ENCODE peak calls at places on chromosomes 5 and 9, in six cellular contexts. T, U, N, X, E and A are unnamed samples.

GRCh38 chr9:127049044-127049443 is 73.4 kb downstream of the ANGPTL2 start:
- DNase-seq in T (peak), U (peak), N (peak), X (peak), E (peak), A (peak)

GRCh38 chr9:130327781-130328348 is 62.3 kb downstream of the HMCN2 start:
- DNase-seq in T (peak), U (peak), N (no peak), X (no peak), E (no peak), A (no peak)

GRCh38 chr9:69760278-69760610 is 433 bp upstream of the PTAR1 start:
- DNase-seq in T (no peak), U (no peak), N (no peak), X (no peak), E (no peak), A (no peak)

GRCh38 chr9:92501671-92502393 is 19.5 kb upstream of the ASPN start:
- DNase-seq in T (peak), U (peak), N (peak), X (peak), E (peak), A (peak)

GRCh38 chr5:31909073-31909472 is 265.0 kb downstream of the GOLPH3 start:
- DNase-seq in T (no peak), U (no peak), N (no peak), X (no peak), E (no peak), A (no peak)

GRCh38 chr5:172411423-172412111 is 42.8 kb downstream of the SH3PXD2B start:
- DNase-seq in T (peak), U (peak), N (no peak), X (no peak), E (no peak), A (no peak)

GRCh38 chr5:69024241-69024651 is 69.6 kb upstream of the SLC30A5 start:
- DNase-seq in T (peak), U (peak), N (no peak), X (no peak), E (no peak), A (peak)

GRCh38 chr9:98775831-98776441 is 20.4 kb downstream of the ANKS6 start:
- DNase-seq in T (peak), U (peak), N (no peak), X (peak), E (peak), A (peak)

GRCh38 chr5:127006711-127007110 is 23.6 kb downstream of the MARCHF3 start:
- DNase-seq in T (peak), U (peak), N (no peak), X (no peak), E (no peak), A (no peak)

GRCh38 chr5:66710557-66710956 is 114.4 kb downstream of the MAST4 start:
- DNase-seq in T (peak), U (peak), N (no peak), X (no peak), E (no peak), A (no peak)

GRCh38 chr5:76326559-76327351 is 76.3 kb upstream of the IQGAP2 start:
- DNase-seq in T (no peak), U (no peak), N (no peak), X (no peak), E (no peak), A (peak)

GRCh38 chr5:169631360-169631759 is 5.7 kb upstream of the DOCK2 start:
- DNase-seq in T (peak), U (peak), N (no peak), X (no peak), E (no peak), A (no peak)

GRCh38 chr9:118609355-118610044 is 759.7 kb downstream of the BRINP1 start:
- DNase-seq in T (peak), U (no peak), N (no peak), X (no peak), E (no peak), A (no peak)

GRCh38 chr5:54390015-54390414 is 65.5 kb upstream of the HSPB3 start:
- DNase-seq in T (peak), U (peak), N (no peak), X (no peak), E (peak), A (no peak)

GRCh38 chr9:129574911-129575574 is 45.9 kb downstream of the C9orf50 start:
- DNase-seq in T (no peak), U (peak), N (no peak), X (no peak), E (no peak), A (no peak)

GRCh38 chr5:61182449-61182848 is 20.2 kb upstream of the SMIM15 start:
- DNase-seq in T (peak), U (peak), N (no peak), X (no peak), E (no peak), A (no peak)

GRCh38 chr5:181261320-181262085 is 560 bp upstream of the TRIM52 start:
- DNase-seq in T (peak), U (peak), N (peak), X (peak), E (no peak), A (peak)

GRCh38 chr5:150461231-150461630 is 11.7 kb upstream of the RPS14 start:
- DNase-seq in T (no peak), U (no peak), N (no peak), X (no peak), E (no peak), A (no peak)

GRCh38 chr5:109705596-109705995 is 15.9 kb downstream of the MAN2A1 start:
- DNase-seq in T (peak), U (peak), N (no peak), X (no peak), E (no peak), A (no peak)

GRCh38 chr9:11163843-11164242 is 551.0 kb upstream of the PTPRD start:
- DNase-seq in T (no peak), U (no peak), N (no peak), X (no peak), E (no peak), A (no peak)

GRCh38 chr9:32579706-32580331 is 6.9 kb upstream of the NDUFB6 start:
- DNase-seq in T (peak), U (peak), N (peak), X (peak), E (no peak), A (peak)

GRCh38 chr9:136200424-136200823 is 4.5 kb downstream of the LHX3 start:
- DNase-seq in T (no peak), U (no peak), N (no peak), X (no peak), E (no peak), A (no peak)

GRCh38 chr5:126499742-126500396 is 76.7 kb downstream of the GRAMD2B start:
- DNase-seq in T (peak), U (no peak), N (no peak), X (no peak), E (no peak), A (peak)

GRCh38 chr9:137311971-137312851 is 10.1 kb upstream of the NRARP start:
- DNase-seq in T (no peak), U (no peak), N (no peak), X (no peak), E (no peak), A (no peak)

GRCh38 chr5:138053554-138053953 is 20.7 kb upstream of the FAM13B start:
- DNase-seq in T (no peak), U (no peak), N (no peak), X (no peak), E (no peak), A (no peak)

GRCh38 chr9:136087741-136088480 is 7.2 kb downstream of the NACC2 start:
- DNase-seq in T (no peak), U (no peak), N (no peak), X (peak), E (no peak), A (no peak)

GRCh38 chr5:81827522-81827921 is 76.6 kb upstream of the SSBP2 start:
- DNase-seq in T (no peak), U (no peak), N (no peak), X (no peak), E (no peak), A (no peak)

GRCh38 chr5:179241175-179241574 is 104.1 kb downstream of the ADAMTS2 start:
- DNase-seq in T (no peak), U (no peak), N (no peak), X (peak), E (no peak), A (no peak)

DNA sequence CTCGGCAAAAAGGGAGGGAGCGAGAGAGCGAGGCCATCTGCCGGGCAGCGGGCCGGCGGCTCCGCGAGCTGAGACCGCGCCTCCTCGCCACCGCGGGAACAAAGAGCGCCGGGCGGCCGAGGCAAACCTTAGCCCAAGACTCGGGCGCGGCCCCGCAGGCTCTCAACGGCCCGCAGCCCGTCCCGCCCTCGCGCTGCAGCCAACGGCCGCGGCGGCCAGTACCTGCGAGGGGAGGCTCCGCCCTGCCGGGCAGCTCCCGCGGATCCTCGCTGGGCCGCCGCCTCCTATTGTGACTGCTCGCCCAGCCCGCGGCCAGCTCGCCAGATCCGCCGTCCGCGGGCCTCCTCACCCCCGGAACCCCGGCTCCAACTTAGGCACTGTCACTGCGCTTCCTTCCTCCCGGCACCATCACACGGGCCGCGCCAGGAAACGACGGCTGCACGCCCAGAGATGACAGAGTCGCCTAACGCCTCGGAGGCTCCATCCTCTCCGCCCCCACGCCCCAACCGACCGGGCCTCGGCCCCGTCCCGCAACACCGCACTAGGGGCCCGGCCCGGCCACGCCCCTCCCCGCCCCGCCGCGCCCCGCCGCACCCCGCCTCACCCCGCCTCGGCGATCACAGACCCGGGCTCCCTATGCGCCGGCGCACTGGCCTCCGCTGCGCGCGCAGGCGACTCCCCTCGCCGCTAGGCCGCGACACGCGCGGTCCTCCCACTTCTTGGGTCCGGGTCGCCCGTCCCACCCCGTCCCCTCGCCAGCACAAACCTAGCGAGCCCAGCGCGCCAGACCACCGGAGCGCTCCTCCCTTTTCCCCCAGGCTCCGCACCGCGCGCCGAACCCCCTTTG is 486 bp upstream of the RNF38 start:
- DNase-seq in T (peak), U (peak), N (peak), X (peak), E (no peak), A (peak)
- TF ChIP-seq CTCF in T (no peak), U (no peak), N (no peak), X (no peak), E (peak), A (no peak)

DNA sequence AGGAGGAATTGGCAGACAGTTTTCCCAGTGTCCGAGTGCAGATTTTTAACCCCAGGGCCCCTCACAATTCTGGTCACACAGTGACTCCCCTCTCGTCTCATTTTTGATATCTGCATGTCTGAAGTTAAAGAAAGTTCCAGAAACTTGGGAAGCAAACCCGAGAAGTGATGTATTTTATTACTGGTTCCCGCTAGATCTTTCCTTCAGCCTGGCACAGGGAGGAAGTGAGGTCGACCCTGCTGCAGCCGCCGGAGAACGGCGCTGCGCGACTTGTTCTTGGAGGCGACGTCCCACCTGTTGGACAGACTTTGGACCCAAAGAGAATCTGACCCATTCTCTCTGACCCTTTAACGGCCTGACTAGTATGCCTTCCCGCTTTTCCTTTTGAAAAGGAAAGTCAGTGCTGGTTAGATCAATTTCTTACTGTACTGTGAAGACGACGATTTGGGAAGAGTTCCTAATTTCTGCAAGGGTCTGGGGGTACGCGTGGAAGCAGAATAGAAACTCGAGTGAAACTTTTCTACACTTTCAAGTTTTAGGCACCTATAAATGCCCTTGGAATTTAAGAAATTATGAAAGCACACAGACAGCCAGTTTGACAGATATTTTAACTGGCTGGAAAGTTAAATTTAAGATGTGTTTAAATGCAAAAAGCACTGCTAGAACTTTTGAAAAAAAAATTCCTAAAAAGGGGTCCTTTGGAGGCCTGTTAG is 748 bp downstream of the OTULIN start:
- DNase-seq in T (no peak), U (no peak), N (peak), X (no peak), E (no peak), A (peak)
- TF ChIP-seq CTCF in T (no peak), U (no peak), N (no peak), X (no peak), E (no peak), A (no peak)

GRCh38 chr9:35666045-35666444 is 1.1 kb upstream of the ARHGEF39 start:
- DNase-seq in T (peak), U (no peak), N (no peak), X (no peak), E (no peak), A (no peak)

GRCh38 chr9:35665471-35665818 is 450 bp upstream of the ARHGEF39 start:
- DNase-seq in T (no peak), U (no peak), N (no peak), X (no peak), E (no peak), A (no peak)

GRCh38 chr9:35662437-35662836 is 2.6 kb downstream of the ARHGEF39 start:
- DNase-seq in T (no peak), U (no peak), N (no peak), X (no peak), E (no peak), A (no peak)

GRCh38 chr9:35666547-35666946 is 1.6 kb upstream of the ARHGEF39 start:
- DNase-seq in T (no peak), U (no peak), N (no peak), X (no peak), E (no peak), A (no peak)

GRCh38 chr9:35664531-35665470 is at the start of gene ARHGEF39:
- DNase-seq in T (peak), U (peak), N (peak), X (peak), E (no peak), A (peak)
- TF ChIP-seq CTCF in T (peak), U (peak), N (peak), X (no peak), E (no peak), A (no peak)

GRCh38 chr5:106269252-106269843 is 1401.4 kb downstream of the EFNA5 start:
- DNase-seq in T (peak), U (peak), N (no peak), X (no peak), E (no peak), A (no peak)
- TF ChIP-seq CTCF in T (peak), U (peak), N (no peak), X (peak), E (peak), A (peak)

DNA sequence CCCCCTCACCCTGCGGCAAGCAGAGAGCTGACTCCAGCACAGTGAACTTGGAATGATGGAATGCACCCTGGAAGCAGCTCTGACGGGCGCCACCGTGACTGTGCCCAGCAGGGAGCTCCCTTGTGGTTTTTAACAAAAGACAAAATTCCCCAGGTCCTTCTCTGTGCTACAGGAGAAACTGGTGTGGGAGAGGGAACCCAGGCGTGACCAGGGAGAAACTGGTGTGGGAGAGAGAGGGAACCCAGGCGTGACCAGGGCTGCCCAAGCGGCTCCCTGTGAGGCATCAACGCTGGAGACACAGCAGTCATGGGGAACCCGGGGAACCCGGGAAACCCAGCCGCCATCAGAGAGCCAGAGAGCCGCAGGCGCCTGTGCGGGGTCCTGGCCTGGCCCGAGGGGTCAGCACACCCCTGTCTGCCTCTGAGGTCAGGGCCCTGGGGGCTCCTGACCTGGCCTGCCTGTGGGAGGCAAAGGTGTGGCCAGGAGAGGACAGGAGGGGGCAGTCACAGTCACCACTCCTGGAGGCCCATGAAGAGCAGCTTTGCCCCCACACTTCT is 3.1 kb upstream of the AHRR start:
- DNase-seq in T (peak), U (peak), N (no peak), X (no peak), E (no peak), A (no peak)
- TF ChIP-seq CTCF in T (no peak), U (no peak), N (no peak), X (no peak), E (peak), A (no peak)

DNA sequence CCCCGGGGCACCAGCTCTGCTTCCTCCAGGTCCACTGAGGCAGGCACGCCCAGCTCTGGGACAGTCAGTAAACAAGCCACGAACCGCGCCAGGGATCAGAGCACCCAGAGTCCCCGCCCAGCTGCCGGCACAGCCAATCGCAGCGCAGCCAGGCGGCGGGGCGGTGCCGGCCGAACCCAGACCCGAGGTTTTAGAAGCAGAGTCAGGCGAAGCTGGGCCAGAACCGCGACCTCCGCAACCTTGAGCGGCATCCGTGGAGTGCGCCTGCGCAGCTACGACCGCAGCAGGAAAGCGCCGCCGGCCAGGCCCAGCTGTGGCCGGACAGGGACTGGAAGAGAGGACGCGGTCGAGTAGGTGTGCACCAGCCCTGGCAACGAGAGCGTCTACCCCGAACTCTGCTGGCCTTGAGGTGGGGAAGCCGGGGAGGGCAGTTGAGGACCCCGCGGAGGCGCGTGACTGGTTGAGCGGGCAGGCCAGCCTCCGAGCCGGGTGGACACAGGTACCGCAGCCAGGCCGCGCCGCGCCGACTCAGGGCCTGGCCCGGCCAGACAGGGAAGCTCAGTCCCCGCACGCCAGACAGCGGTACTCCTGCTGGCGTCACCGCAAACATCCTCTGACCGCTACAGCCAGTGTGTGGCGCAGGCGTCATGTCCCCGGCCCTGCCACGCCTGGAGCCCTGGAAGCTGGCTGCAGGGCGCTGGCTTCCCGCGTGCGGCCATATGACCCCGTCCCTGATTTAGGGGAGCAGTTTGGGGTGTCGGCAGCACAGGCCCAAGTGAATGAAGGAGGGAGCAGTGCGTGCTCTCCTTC is at the start of gene CTSL:
- DNase-seq in T (peak), U (peak), N (peak), X (peak), E (no peak), A (peak)
- TF ChIP-seq CTCF in T (peak), U (peak), N (no peak), X (no peak), E (peak), A (no peak)

DNA sequence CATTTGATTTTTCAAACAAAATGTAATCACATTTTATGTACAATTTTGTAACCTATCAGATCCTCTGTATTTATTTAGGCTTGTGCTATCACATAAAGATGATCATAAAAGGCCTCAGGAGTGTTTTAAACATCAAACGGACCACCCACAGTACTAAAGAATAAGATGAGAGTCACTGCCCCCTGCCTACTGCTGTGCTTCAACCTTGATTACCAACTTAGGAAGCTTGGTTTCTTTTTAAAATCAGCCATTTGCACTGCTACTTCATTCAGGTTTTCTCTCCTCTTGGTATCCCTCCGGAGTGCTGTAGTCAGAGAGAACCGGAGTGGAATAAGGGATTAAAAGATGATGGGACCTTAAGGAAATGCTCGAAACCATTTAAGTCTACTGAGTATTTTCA is 6.9 kb downstream of the C7 start:
- DNase-seq in T (peak), U (no peak), N (no peak), X (no peak), E (no peak), A (no peak)
- TF ChIP-seq CTCF in T (no peak), U (no peak), N (no peak), X (no peak), E (no peak), A (no peak)

DNA sequence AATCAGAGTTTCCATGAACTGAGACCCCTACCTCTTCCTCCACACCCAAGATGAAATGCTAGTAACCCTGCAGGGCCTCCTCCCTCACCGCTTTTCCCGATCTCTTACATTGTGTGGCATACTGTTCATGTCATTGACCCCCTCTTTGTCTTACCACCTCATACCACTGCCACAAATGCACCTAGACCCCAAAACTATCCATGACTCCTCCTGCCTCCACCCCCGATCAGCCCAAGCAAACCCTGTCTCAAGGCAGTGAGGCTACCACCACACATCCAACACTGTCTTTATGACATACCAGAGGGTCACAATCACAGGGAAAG is 55.7 kb downstream of the PLAC8L1 start:
- DNase-seq in T (no peak), U (no peak), N (no peak), X (no peak), E (no peak), A (no peak)
- TF ChIP-seq CTCF in T (no peak), U (no peak), N (no peak), X (no peak), E (peak), A (no peak)